ENCODE peak calls at places on chromosomes 3 and 15, in eight cellular contexts. T, U, M, W, K, S, X and F are unnamed samples.

GRCh38 chr3:106542101-106542769 is 673.4 kb upstream of the CBLB start:
- DNase-seq in W (no peak), U (no peak), M (no peak), S (no peak), X (no peak), K (peak; percentile 58), T (no peak), F (no peak)

GRCh38 chr15:75551076-75551475 is 28.0 kb downstream of the PTPN9 start:
- DNase-seq in K (no peak), T (no peak), U (no peak), S (no peak), W (no peak), M (no peak), X (no peak), F (no peak)

GRCh38 chr3:166860217-166860616 is 519.9 kb downstream of the ZBBX start:
- DNase-seq in U (no peak), K (no peak), W (no peak), S (no peak), X (no peak), T (no peak), M (no peak), F (no peak)

GRCh38 chr3:107356706-107357105 is 20.5 kb upstream of the CCDC54 start:
- DNase-seq in T (no peak), S (no peak), X (no peak), M (no peak), W (no peak), K (no peak), U (no peak), F (no peak)

GRCh38 chr15:59622289-59622688 is 10.7 kb downstream of the GCNT3 start:
- DNase-seq in S (peak; percentile 72), W (no peak), T (peak; percentile 55), M (peak; percentile 28), U (no peak), K (peak; percentile 88), X (no peak), F (no peak)

GRCh38 chr3:114308830-114309229 is 15.0 kb downstream of the TIGIT start:
- DNase-seq in M (no peak), K (no peak), S (no peak), U (no peak), X (peak; percentile 29), W (peak; percentile 36), T (no peak), F (peak; percentile 20)

GRCh38 chr3:156551261-156551660 is 3.7 kb downstream of the SSR3 start:
- DNase-seq in X (no peak), T (no peak), S (no peak), M (no peak), W (no peak), K (no peak), U (no peak), F (no peak)

GRCh38 chr3:15611018-15611417 is 9.5 kb downstream of the BTD start:
- DNase-seq in S (no peak), K (no peak), T (no peak), W (no peak), U (peak; percentile 64), X (no peak), M (no peak), F (no peak)

GRCh38 chr3:112302881-112303761 is 9.1 kb upstream of the SLC9C1 start:
- DNase-seq in U (no peak), M (no peak), X (no peak), K (peak; percentile 81), T (peak; percentile 25), W (no peak), S (no peak), F (no peak)

GRCh38 chr3:9452417-9452816 is 55.0 kb downstream of the SETD5 start:
- DNase-seq in S (no peak), T (no peak), W (no peak), K (no peak), X (no peak), M (no peak), U (no peak), F (peak; percentile 0)

GRCh38 chr3:62823461-62824050 is 51.7 kb downstream of the CADPS start:
- DNase-seq in K (no peak), W (no peak), U (no peak), X (no peak), T (no peak), M (no peak), S (no peak), F (no peak)

GRCh38 chr3:117059990-117060338 is 350.4 kb downstream of the TUSC7 start:
- DNase-seq in X (no peak), T (no peak), M (no peak), W (no peak), U (no peak), S (no peak), K (no peak), F (no peak)

GRCh38 chr15:82072926-82073537 is 27.2 kb upstream of the MEX3B start:
- DNase-seq in M (no peak), W (no peak), T (no peak), S (no peak), X (no peak), U (no peak), K (peak; percentile 72), F (no peak)

GRCh38 chr3:128506721-128507120 is 13.7 kb upstream of the GATA2 start:
- DNase-seq in W (no peak), K (peak; percentile 38), U (no peak), X (no peak), S (no peak), T (no peak), M (no peak), F (no peak)

GRCh38 chr3:57755368-57756021 is 614 bp upstream of the SLMAP start:
- DNase-seq in U (peak; percentile 28), T (peak; percentile 82), S (peak; percentile 35), K (no peak), W (peak; percentile 38), X (no peak), M (peak; percentile 68), F (peak; percentile 40)

GRCh38 chr3:124630994-124631393 is 99.3 kb upstream of the UMPS start:
- DNase-seq in S (no peak), X (no peak), M (no peak), K (no peak), T (no peak), W (no peak), U (no peak), F (no peak)

GRCh38 chr3:15051531-15051930 is 13.6 kb downstream of the MRPS25 start:
- DNase-seq in T (peak; percentile 58), M (peak; percentile 50), S (peak; percentile 56), K (peak; percentile 93), W (peak; percentile 28), X (no peak), U (no peak), F (no peak)

GRCh38 chr15:99452010-99452409 is 113.8 kb upstream of the MEF2A start:
- DNase-seq in U (no peak), K (peak; percentile 26), M (peak; percentile 12), T (no peak), S (no peak), X (no peak), W (no peak), F (no peak)

GRCh38 chr15:99452728-99453643 is 112.8 kb upstream of the MEF2A start:
- DNase-seq in T (peak; percentile 67), K (peak; percentile 38), M (peak; percentile 85), W (no peak), S (no peak), X (no peak), U (peak; percentile 91), F (peak; percentile 19)

GRCh38 chr15:99449514-99449913 is 116.3 kb upstream of the MEF2A start:
- DNase-seq in K (no peak), U (no peak), M (no peak), S (no peak), T (no peak), W (no peak), X (no peak), F (no peak)

GRCh38 chr15:99450896-99451358 is 114.9 kb upstream of the MEF2A start:
- DNase-seq in W (peak; percentile 49), T (peak; percentile 75), S (peak; percentile 67), U (peak; percentile 62), K (peak; percentile 33), M (peak; percentile 80), X (peak; percentile 54), F (peak; percentile 36)

GRCh38 chr15:99451484-99451883 is 114.3 kb upstream of the MEF2A start:
- DNase-seq in T (no peak), W (no peak), S (no peak), U (no peak), M (peak; percentile 18), X (no peak), K (no peak), F (peak; percentile 17)
- H3K4me1 ChIP-seq in T (peaks cover 56% of the 10 kb centered on the region), W (peaks cover 12% of the 10 kb centered on the region), S (peaks cover 31% of the 10 kb centered on the region), U (peaks cover 9% of the 10 kb centered on the region), M (peaks cover 6% of the 10 kb centered on the region), X (peaks cover 49% of the 10 kb centered on the region), K (no peaks in the 10 kb centered on the region), F (no peaks in the 10 kb centered on the region)

GRCh38 chr15:90883971-90884718 is at the start of gene FES:
- DNase-seq in X (no peak), M (peak; percentile 56), W (no peak), S (no peak), K (peak; percentile 89), T (peak; percentile 76), U (peak; percentile 60), F (no peak)
- H3K4me3 ChIP-seq in X (no peak within 1 kb of the TSS), M (no peak within 1 kb of the TSS), W (no peak within 1 kb of the TSS), S (no peak within 1 kb of the TSS), K (peak within 1 kb of the TSS; percentile 72), T (peak within 1 kb of the TSS; percentile 23), U (peak within 1 kb of the TSS; percentile 54), F (no peak within 1 kb of the TSS)

DNA sequence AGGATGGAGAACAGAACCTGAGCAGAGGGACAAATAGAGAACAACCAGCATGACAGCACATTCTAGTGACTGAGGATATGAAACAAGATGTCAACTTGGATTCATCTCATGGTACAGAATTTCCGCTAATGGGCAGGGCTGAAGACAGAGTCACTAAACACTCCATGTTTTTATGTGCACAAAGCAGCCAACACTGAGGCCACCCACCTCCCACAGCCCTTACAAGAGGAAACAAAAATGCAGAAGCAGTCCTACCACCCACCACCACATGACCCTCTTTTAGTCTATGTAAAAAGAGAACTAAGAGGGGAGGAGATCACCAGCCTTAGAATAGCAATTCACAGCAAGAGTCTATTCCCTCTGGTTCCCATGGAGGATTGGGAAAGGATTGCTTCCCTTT is 131.4 kb upstream of the UBE2E2 start:
- DNase-seq in S (no peak), K (no peak), X (no peak), U (peak; percentile 41), T (no peak), W (no peak), M (no peak), F (no peak)
- H3K27ac ChIP-seq in S (peak overlapping the region; percentile 20), K (no peak overlapping the region), X (no peak overlapping the region), U (no peak overlapping the region), T (no peak overlapping the region), W (no peak overlapping the region), M (no peak overlapping the region), F (no peak overlapping the region)

DNA sequence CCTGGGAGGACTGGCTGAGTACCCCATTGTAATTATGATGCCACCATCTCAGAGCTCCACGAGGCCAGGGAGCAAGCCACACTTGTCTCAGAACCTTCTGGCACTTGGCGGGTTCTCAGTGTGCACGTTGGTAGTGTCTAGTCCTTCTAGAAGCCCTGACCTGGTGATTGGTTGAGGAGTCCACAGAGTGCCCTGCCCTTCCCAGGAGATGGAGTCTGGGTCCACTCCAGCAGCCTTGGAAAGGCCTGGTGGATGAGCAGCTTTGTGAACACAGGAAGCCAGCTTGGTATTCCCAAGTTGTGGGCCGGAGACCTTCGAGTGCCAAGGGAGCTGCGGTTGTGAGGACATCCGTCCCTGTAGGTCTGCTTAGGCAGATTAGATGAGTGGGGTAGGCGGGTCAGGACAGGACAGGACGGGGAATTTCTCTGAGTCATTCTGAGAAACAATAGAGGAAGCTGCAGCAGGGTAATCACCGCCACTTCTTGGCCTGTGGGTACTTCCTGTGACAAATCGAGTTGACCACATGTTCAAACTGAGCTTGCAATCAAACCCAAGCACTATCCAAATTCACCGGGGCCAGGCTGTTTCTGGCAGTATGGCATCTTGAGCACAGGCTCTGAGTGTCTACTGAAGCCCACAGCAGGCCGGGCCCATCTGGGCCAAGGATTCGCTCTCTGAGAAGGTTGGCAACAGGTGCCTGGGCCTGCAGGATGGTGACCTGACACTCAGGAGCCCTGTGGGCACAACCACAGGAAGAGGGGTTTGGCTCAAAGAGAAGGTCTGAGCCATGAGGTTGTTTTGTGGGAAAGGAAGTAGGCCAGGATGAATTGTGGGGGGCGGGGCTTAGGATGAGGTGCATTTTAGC is 71.5 kb upstream of the PLXNA1 start:
- DNase-seq in T (peak; percentile 96), M (peak; percentile 54), X (peak; percentile 53), S (peak; percentile 94), W (peak; percentile 23), U (peak; percentile 65), K (peak; percentile 66), F (peak; percentile 20)
- H3K4me1 ChIP-seq in T (peaks cover 24% of the 10 kb centered on the region), M (no peaks in the 10 kb centered on the region), X (peaks cover 24% of the 10 kb centered on the region), S (peaks cover 71% of the 10 kb centered on the region), W (peaks cover 27% of the 10 kb centered on the region), U (peaks cover 2% of the 10 kb centered on the region), K (peaks cover 3% of the 10 kb centered on the region), F (peaks cover 22% of the 10 kb centered on the region)